ENCODE peak calls at places on chromosomes 13 and 19, in five cellular contexts. One of them, this sample, is unnamed.

GRCh38 chr19:16207490-16208025 is 9.8 kb downstream of the AP1M1 start:
- DNase-seq in ovary: no peak
- DNase-seq in stomach: no peak
- DNase-seq in esophagus muscularis mucosa: no peak
- DNase-seq in SK-N-SH: no peak
- DNase-seq in this sample: no peak

GRCh38 chr13:22121340-22121739 is 450.5 kb downstream of the FGF9 start:
- DNase-seq in ovary: no peak
- DNase-seq in stomach: no peak
- DNase-seq in esophagus muscularis mucosa: no peak
- DNase-seq in SK-N-SH: no peak
- DNase-seq in this sample: no peak

GRCh38 chr13:27001705-27002104 is 169.9 kb downstream of the USP12 start:
- DNase-seq in ovary: no peak
- DNase-seq in stomach: no peak
- DNase-seq in esophagus muscularis mucosa: no peak
- DNase-seq in SK-N-SH: no peak
- DNase-seq in this sample: peak

GRCh38 chr13:99982021-99982740 is 597 bp downstream of the ZIC2 start:
- DNase-seq in ovary: no peak
- DNase-seq in stomach: no peak
- DNase-seq in esophagus muscularis mucosa: no peak
- DNase-seq in SK-N-SH: peak
- DNase-seq in this sample: peak

GRCh38 chr19:49017666-49018351 is 918 bp upstream of the LHB start:
- DNase-seq in ovary: peak
- DNase-seq in stomach: peak
- DNase-seq in esophagus muscularis mucosa: no peak
- DNase-seq in SK-N-SH: peak
- DNase-seq in this sample: peak

GRCh38 chr13:32136061-32136460 is 104.5 kb downstream of the FRY start:
- DNase-seq in ovary: no peak
- DNase-seq in stomach: no peak
- DNase-seq in esophagus muscularis mucosa: no peak
- DNase-seq in SK-N-SH: no peak
- DNase-seq in this sample: no peak

GRCh38 chr19:11377237-11377636 is 2.8 kb downstream of the SWSAP1 start:
- DNase-seq in ovary: peak
- DNase-seq in stomach: no peak
- DNase-seq in esophagus muscularis mucosa: no peak
- DNase-seq in SK-N-SH: no peak
- DNase-seq in this sample: no peak

GRCh38 chr13:36885901-36886300 is 34.1 kb downstream of the SMAD9 start:
- DNase-seq in ovary: no peak
- DNase-seq in stomach: no peak
- DNase-seq in esophagus muscularis mucosa: no peak
- DNase-seq in SK-N-SH: no peak
- DNase-seq in this sample: no peak

GRCh38 chr13:35979378-35979911 is 151.7 kb downstream of the DCLK1 start:
- DNase-seq in ovary: peak
- DNase-seq in stomach: peak
- DNase-seq in esophagus muscularis mucosa: peak
- DNase-seq in SK-N-SH: no peak
- DNase-seq in this sample: peak

GRCh38 chr19:51783373-51783772 is 11.6 kb upstream of the FPR3 start:
- DNase-seq in ovary: no peak
- DNase-seq in stomach: no peak
- DNase-seq in esophagus muscularis mucosa: peak
- DNase-seq in SK-N-SH: no peak
- DNase-seq in this sample: no peak

GRCh38 chr13:85582890-85583289 is 216.3 kb downstream of the SLITRK6 start:
- DNase-seq in ovary: no peak
- DNase-seq in stomach: no peak
- DNase-seq in esophagus muscularis mucosa: no peak
- DNase-seq in SK-N-SH: no peak
- DNase-seq in this sample: no peak

GRCh38 chr19:41813911-41814310 is 17.5 kb downstream of the CEACAM3 start:
- DNase-seq in ovary: no peak
- DNase-seq in stomach: no peak
- DNase-seq in esophagus muscularis mucosa: no peak
- DNase-seq in SK-N-SH: no peak
- DNase-seq in this sample: peak

GRCh38 chr19:49939721-49940481 is 10.6 kb upstream of the NUP62 start:
- DNase-seq in ovary: no peak
- DNase-seq in stomach: no peak
- DNase-seq in esophagus muscularis mucosa: no peak
- DNase-seq in SK-N-SH: no peak
- DNase-seq in this sample: no peak

GRCh38 chr19:38285567-38285966 is 18.5 kb upstream of the C19orf33 start:
- DNase-seq in ovary: no peak
- DNase-seq in stomach: no peak
- DNase-seq in esophagus muscularis mucosa: no peak
- DNase-seq in SK-N-SH: no peak
- DNase-seq in this sample: no peak

GRCh38 chr19:42514449-42514848 is 13.8 kb downstream of the CEACAM1 start:
- DNase-seq in ovary: no peak
- DNase-seq in stomach: no peak
- DNase-seq in esophagus muscularis mucosa: peak
- DNase-seq in SK-N-SH: no peak
- DNase-seq in this sample: no peak

GRCh38 chr19:41944336-41944735 is 14.8 kb downstream of the RABAC1 start:
- DNase-seq in ovary: no peak
- DNase-seq in stomach: no peak
- DNase-seq in esophagus muscularis mucosa: no peak
- DNase-seq in SK-N-SH: no peak
- DNase-seq in this sample: no peak

GRCh38 chr13:98410591-98410990 is 166.3 kb downstream of the STK24 start:
- DNase-seq in ovary: no peak
- DNase-seq in stomach: no peak
- DNase-seq in esophagus muscularis mucosa: no peak
- DNase-seq in SK-N-SH: no peak
- DNase-seq in this sample: no peak

GRCh38 chr13:57045816-57046691 is 94.7 kb upstream of the PRR20A start:
- DNase-seq in ovary: no peak
- DNase-seq in stomach: no peak
- DNase-seq in esophagus muscularis mucosa: no peak
- DNase-seq in SK-N-SH: no peak
- DNase-seq in this sample: no peak

GRCh38 chr13:76723551-76724232 is 162.5 kb downstream of the KCTD12 start:
- DNase-seq in ovary: peak
- DNase-seq in stomach: no peak
- DNase-seq in esophagus muscularis mucosa: no peak
- DNase-seq in SK-N-SH: no peak
- DNase-seq in this sample: no peak

GRCh38 chr19:16571689-16572331 is 405 bp downstream of the SLC35E1 start:
- DNase-seq in ovary: peak
- DNase-seq in stomach: peak
- DNase-seq in esophagus muscularis mucosa: no peak
- DNase-seq in SK-N-SH: no peak
- DNase-seq in this sample: no peak

GRCh38 chr19:7408251-7408650 is 59.5 kb downstream of the ARHGEF18 start:
- DNase-seq in ovary: no peak
- DNase-seq in stomach: no peak
- DNase-seq in esophagus muscularis mucosa: no peak
- DNase-seq in SK-N-SH: no peak
- DNase-seq in this sample: no peak

GRCh38 chr13:110615322-110616102 is at the start of gene NAXD:
- DNase-seq in ovary: peak
- DNase-seq in stomach: peak
- DNase-seq in esophagus muscularis mucosa: peak
- DNase-seq in SK-N-SH: peak
- DNase-seq in this sample: peak
- TF ChIP-seq EP300 in ovary: no peak
- TF ChIP-seq EP300 in stomach: no peak
- TF ChIP-seq EP300 in esophagus muscularis mucosa: no peak
- TF ChIP-seq EP300 in SK-N-SH: no peak
- TF ChIP-seq EP300 in this sample: no peak

GRCh38 chr19:47187797-47188196 is 43.2 kb downstream of the BBC3 start:
- DNase-seq in ovary: no peak
- DNase-seq in stomach: no peak
- DNase-seq in esophagus muscularis mucosa: no peak
- DNase-seq in SK-N-SH: no peak
- DNase-seq in this sample: no peak
- TF ChIP-seq EP300 in ovary: no peak
- TF ChIP-seq EP300 in stomach: no peak
- TF ChIP-seq EP300 in esophagus muscularis mucosa: no peak
- TF ChIP-seq EP300 in SK-N-SH: no peak
- TF ChIP-seq EP300 in this sample: no peak

GRCh38 chr19:19464339-19465098 is 50.8 kb downstream of the TSSK6 start:
- DNase-seq in ovary: peak
- DNase-seq in stomach: peak
- DNase-seq in esophagus muscularis mucosa: no peak
- DNase-seq in SK-N-SH: no peak
- DNase-seq in this sample: no peak
- TF ChIP-seq EP300 in ovary: no peak
- TF ChIP-seq EP300 in stomach: no peak
- TF ChIP-seq EP300 in esophagus muscularis mucosa: no peak
- TF ChIP-seq EP300 in SK-N-SH: no peak
- TF ChIP-seq EP300 in this sample: no peak

GRCh38 chr13:75533866-75534265 is 3.8 kb downstream of the COMMD6 start:
- DNase-seq in ovary: no peak
- DNase-seq in stomach: no peak
- DNase-seq in esophagus muscularis mucosa: no peak
- DNase-seq in SK-N-SH: no peak
- DNase-seq in this sample: no peak

GRCh38 chr13:75541287-75541686 is 3.6 kb upstream of the COMMD6 start:
- DNase-seq in ovary: no peak
- DNase-seq in stomach: no peak
- DNase-seq in esophagus muscularis mucosa: no peak
- DNase-seq in SK-N-SH: no peak
- DNase-seq in this sample: no peak

GRCh38 chr13:75541961-75542360 is 4.3 kb upstream of the COMMD6 start:
- DNase-seq in ovary: no peak
- DNase-seq in stomach: no peak
- DNase-seq in esophagus muscularis mucosa: no peak
- DNase-seq in SK-N-SH: no peak
- DNase-seq in this sample: no peak

GRCh38 chr13:75537401-75538365 is at the start of gene COMMD6:
- DNase-seq in ovary: peak
- DNase-seq in stomach: peak
- DNase-seq in esophagus muscularis mucosa: peak
- DNase-seq in SK-N-SH: peak
- DNase-seq in this sample: peak
- TF ChIP-seq EP300 in ovary: no peak
- TF ChIP-seq EP300 in stomach: no peak
- TF ChIP-seq EP300 in esophagus muscularis mucosa: no peak
- TF ChIP-seq EP300 in SK-N-SH: no peak
- TF ChIP-seq EP300 in this sample: no peak

GRCh38 chr13:66312312-66313087 is 917.6 kb downstream of the PCDH9 start:
- DNase-seq in ovary: no peak
- DNase-seq in stomach: peak
- DNase-seq in esophagus muscularis mucosa: no peak
- DNase-seq in SK-N-SH: no peak
- DNase-seq in this sample: no peak
- TF ChIP-seq EP300 in ovary: no peak
- TF ChIP-seq EP300 in stomach: no peak
- TF ChIP-seq EP300 in esophagus muscularis mucosa: no peak
- TF ChIP-seq EP300 in SK-N-SH: no peak
- TF ChIP-seq EP300 in this sample: no peak

DNA sequence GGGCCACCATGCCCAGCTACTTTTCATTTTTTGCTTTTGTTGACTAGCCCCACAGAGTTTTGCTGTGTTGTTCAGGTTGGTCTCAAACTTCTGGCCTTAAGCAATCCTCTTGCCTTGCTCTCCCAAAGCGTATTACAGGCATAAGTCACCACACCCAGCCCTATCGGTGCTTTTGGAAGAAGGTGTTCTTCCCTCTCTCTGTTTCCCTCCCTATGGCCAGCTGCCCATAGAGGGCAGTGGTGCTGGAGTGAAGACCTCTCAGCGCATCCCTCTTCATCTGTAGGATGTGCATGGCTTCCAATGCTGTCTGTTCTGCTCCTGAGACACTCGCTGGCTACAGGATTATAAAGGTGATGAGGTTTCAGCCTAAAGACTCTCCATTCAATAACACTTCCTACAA is 1.3 kb upstream of the CD22 start:
- DNase-seq in ovary: no peak
- DNase-seq in stomach: no peak
- DNase-seq in esophagus muscularis mucosa: no peak
- DNase-seq in SK-N-SH: no peak
- DNase-seq in this sample: no peak
- TF ChIP-seq EP300 in ovary: no peak
- TF ChIP-seq EP300 in stomach: no peak
- TF ChIP-seq EP300 in esophagus muscularis mucosa: no peak
- TF ChIP-seq EP300 in SK-N-SH: no peak
- TF ChIP-seq EP300 in this sample: no peak

DNA sequence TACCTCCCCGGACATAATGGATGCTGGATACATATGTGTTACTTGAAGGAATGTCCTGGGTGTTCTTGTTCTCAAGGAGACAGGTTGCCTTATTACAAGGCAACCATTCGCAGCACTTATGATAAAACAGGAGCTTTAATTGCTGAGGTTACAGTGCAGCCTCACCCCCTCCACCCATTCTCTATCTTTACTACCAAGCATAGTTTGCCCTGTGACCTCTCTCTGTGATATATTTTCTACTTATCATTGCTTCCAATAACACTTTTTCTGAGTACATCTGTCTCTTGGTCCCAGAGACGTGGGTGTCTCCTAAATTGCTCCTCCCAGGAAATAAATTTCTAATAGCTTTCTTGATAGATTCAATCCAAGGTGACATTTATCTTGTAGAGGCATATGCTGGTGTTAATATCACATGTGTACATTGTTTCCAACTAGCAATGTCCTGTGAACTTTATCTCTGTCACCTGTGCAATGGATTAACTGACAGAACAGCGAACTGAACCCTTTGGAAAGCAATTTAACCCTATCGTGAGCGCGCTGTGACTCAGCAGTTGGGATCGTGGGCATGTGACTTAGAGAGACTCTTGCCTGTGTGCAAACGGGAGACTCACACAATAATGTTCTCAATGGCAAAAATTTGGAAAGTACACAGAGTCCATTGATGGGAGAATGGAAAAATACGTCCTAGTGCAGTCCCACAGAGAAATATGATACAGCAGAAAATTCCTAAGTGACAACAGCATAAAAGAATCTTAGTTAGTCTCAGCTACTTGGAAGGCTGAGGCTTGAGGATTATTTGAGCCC is 6.9 kb upstream of the MAP2K2 start:
- DNase-seq in ovary: no peak
- DNase-seq in stomach: no peak
- DNase-seq in esophagus muscularis mucosa: no peak
- DNase-seq in SK-N-SH: no peak
- DNase-seq in this sample: no peak
- TF ChIP-seq EP300 in ovary: no peak
- TF ChIP-seq EP300 in stomach: no peak
- TF ChIP-seq EP300 in esophagus muscularis mucosa: no peak
- TF ChIP-seq EP300 in SK-N-SH: no peak
- TF ChIP-seq EP300 in this sample: no peak